ENCODE peak calls at places on chromosomes 1 and 21, in seven cellular contexts. J is ovary; V is AG09319; G is esophagus squamous epithelium; U is prostate gland; L is endothelial cell of umbilical vein; Z is CD4-positive, alpha-beta T cell. P is an unnamed sample.

GRCh38 chr1:114091711-114092110 is 62.0 kb downstream of the SYT6 start:
- DNase-seq in Z (no peak), J (no peak), L (no peak), U (no peak), G (no peak), V (no peak), P (no peak)

GRCh38 chr21:34362670-34363069 is 1.1 kb upstream of the KCNE2 start:
- DNase-seq in U (no peak), Z (no peak), G (no peak), L (no peak), V (no peak), J (no peak), P (no peak)

GRCh38 chr1:50423670-50424000 is 392 bp upstream of the DMRTA2 start:
- DNase-seq in L (no peak), Z (no peak), U (no peak), G (no peak), J (no peak), V (no peak), P (no peak)

GRCh38 chr1:25473653-25474225 is 43.0 kb downstream of the MACO1 start:
- DNase-seq in U (no peak), L (no peak), V (no peak), G (no peak), J (no peak), Z (no peak), P (no peak)

GRCh38 chr1:31583995-31584868 is 7.9 kb downstream of the TINAGL1 start:
- DNase-seq in G (no peak), J (peak; percentile 90), L (peak; percentile 86), U (peak; percentile 48), V (no peak), Z (no peak), P (no peak)

GRCh38 chr1:4564083-4564482 is 90.3 kb upstream of the AJAP1 start:
- DNase-seq in L (no peak), V (no peak), J (no peak), Z (no peak), U (no peak), G (no peak), P (no peak)

GRCh38 chr1:167210966-167211674 is 9.6 kb upstream of the POU2F1 start:
- DNase-seq in L (no peak), V (no peak), Z (no peak), G (no peak), J (no peak), U (peak; percentile 58), P (no peak)

GRCh38 chr1:152029144-152029936 is 7.5 kb downstream of the S100A11 start:
- DNase-seq in G (no peak), J (no peak), V (no peak), Z (no peak), L (no peak), U (no peak), P (no peak)

GRCh38 chr1:113401067-113401466 is 10.8 kb downstream of the MAGI3 start:
- DNase-seq in Z (no peak), G (no peak), U (no peak), L (peak; percentile 33), V (no peak), J (no peak), P (no peak)

GRCh38 chr1:183097438-183098051 is 74.3 kb downstream of the LAMC1 start:
- DNase-seq in L (no peak), J (no peak), G (no peak), U (no peak), Z (no peak), V (peak; percentile 80), P (no peak)

GRCh38 chr1:209323743-209324142 is 259.8 kb upstream of the CAMK1G start:
- DNase-seq in Z (no peak), U (no peak), V (no peak), L (no peak), G (no peak), J (no peak), P (no peak)

GRCh38 chr1:208631516-208631915 is 387.3 kb upstream of the PLXNA2 start:
- DNase-seq in G (no peak), L (no peak), J (no peak), Z (no peak), V (no peak), U (no peak), P (no peak)

GRCh38 chr1:227351443-227351842 is 33.2 kb upstream of the CDC42BPA start:
- DNase-seq in L (peak; percentile 96), J (no peak), Z (no peak), U (peak; percentile 44), G (no peak), V (no peak), P (no peak)

GRCh38 chr1:192608671-192609070 is 27.3 kb upstream of the RGS13 start:
- DNase-seq in U (no peak), V (no peak), L (no peak), J (no peak), G (no peak), Z (no peak), P (no peak)

GRCh38 chr21:35840197-35840799 is 220.0 kb downstream of the SETD4 start:
- DNase-seq in Z (peak; percentile 41), L (peak; percentile 78), J (peak; percentile 61), V (peak; percentile 78), U (peak; percentile 73), G (no peak), P (no peak)

GRCh38 chr1:66533804-66534745 is at the start of gene SGIP1:
- DNase-seq in L (peak; percentile 88), U (no peak), G (no peak), V (no peak), J (peak; percentile 51), Z (peak; percentile 26), P (no peak)

GRCh38 chr1:29505537-29506220 is 269.4 kb downstream of the PTPRU start:
- DNase-seq in J (no peak), Z (no peak), L (no peak), G (no peak), U (no peak), V (no peak), P (peak; percentile 27)

GRCh38 chr1:42163536-42164503 is 725 bp downstream of the GUCA2A start:
- DNase-seq in Z (no peak), J (no peak), L (no peak), G (no peak), U (no peak), V (no peak), P (no peak)
- TF ChIP-seq CTCF in Z (no peak), J (no peak), L (no peak), G (no peak), U (no peak), V (no peak), P (no peak)

DNA sequence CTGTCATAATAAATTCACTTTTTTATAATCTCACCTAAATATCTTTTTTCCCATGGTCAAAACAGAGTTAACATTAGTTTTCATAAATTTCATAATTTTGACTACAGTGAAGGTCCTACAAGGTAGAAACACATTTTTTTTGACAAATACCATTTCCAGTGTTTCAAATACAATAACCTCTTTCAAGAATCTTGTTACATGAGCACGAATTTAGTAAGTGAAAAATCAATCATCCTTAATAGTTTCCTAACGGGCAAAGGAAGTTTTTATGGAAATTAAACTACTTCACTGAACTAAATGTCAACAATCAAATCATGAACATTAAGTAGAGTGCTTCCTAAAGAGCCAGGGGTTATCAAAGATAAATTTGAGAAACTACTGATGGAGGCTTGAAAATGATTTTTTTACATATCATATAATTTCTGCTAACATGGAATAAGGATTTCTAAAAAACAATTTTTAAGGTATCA is 35.4 kb downstream of the ABL2 start:
- DNase-seq in V (no peak), Z (no peak), L (no peak), U (no peak), J (no peak), G (no peak), P (no peak)
- TF ChIP-seq CTCF in V (no peak), Z (peak; percentile 8), L (no peak), U (no peak), J (no peak), G (no peak), P (peak; percentile 29)

GRCh38 chr1:177780096-177780700 is 189.7 kb downstream of the SEC16B start:
- DNase-seq in J (no peak), V (peak; percentile 5), G (no peak), L (peak; percentile 45), U (peak; percentile 12), Z (no peak), P (no peak)
- TF ChIP-seq CTCF in J (no peak), V (peak; percentile 51), G (peak; percentile 62), L (no peak), U (peak; percentile 61), Z (no peak), P (peak; percentile 44)

DNA sequence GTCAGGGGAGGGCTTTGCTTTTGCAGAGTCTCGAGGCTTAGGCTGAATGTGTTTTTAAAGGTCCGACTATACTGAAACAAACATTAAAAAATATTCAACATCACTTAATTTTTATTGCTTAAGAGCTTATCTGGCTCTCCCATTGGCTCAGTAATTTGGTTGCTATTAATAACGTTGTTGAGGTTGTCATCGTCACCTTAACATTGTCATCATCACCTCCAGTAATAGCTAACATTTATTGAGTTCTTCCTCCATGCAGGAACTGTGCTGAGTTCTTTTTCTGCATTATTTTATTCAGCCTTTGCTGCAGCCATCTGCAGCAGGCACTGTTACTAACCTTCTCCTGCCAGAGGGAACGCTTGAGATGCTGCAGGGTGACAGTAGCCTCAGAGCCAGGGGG is 40.1 kb downstream of the ADARB1 start:
- DNase-seq in Z (no peak), U (no peak), V (no peak), L (no peak), J (no peak), G (no peak), P (no peak)
- TF ChIP-seq CTCF in Z (no peak), U (no peak), V (no peak), L (no peak), J (no peak), G (no peak), P (no peak)

P was measured in mesothelial cell of epicardium.